ENCODE peak calls at places on chromosomes 13 and 19, in five cellular contexts. Y is H1, W is K562, T is HepG2, A is HCT116. V is an unnamed sample.

GRCh38 chr13:108269601-108270328 is at the start of gene TNFSF13B:
- DNase-seq in W (peak), A (no peak), T (peak), Y (peak), V (peak)

GRCh38 chr13:110307697-110308376 is 753 bp downstream of the COL4A2 start:
- DNase-seq in T (no peak), A (no peak), W (no peak), Y (no peak), V (peak)

GRCh38 chr13:88707652-88708051 is 1036.5 kb downstream of the SLITRK5 start:
- DNase-seq in W (no peak), T (no peak), Y (no peak), A (no peak), V (no peak)

GRCh38 chr13:42762917-42763316 is 18.5 kb upstream of the FAM216B start:
- DNase-seq in A (no peak), T (no peak), Y (no peak), W (no peak), V (peak)

GRCh38 chr13:44299544-44299943 is 74.1 kb upstream of the SERP2 start:
- DNase-seq in W (no peak), A (no peak), T (no peak), Y (no peak), V (no peak)

GRCh38 chr13:40207110-40207478 is 459.3 kb downstream of the FOXO1 start:
- DNase-seq in W (no peak), A (no peak), T (no peak), Y (no peak), V (no peak)

GRCh38 chr13:42392706-42393572 is 121.0 kb downstream of the AKAP11 start:
- DNase-seq in T (no peak), W (no peak), A (no peak), Y (no peak), V (no peak)

GRCh38 chr19:35476149-35476548 is 14.1 kb downstream of the KRTDAP start:
- DNase-seq in W (peak), A (peak), Y (no peak), T (no peak), V (no peak)

GRCh38 chr19:46407891-46408426 is 5.4 kb downstream of the CCDC8 start:
- DNase-seq in A (no peak), Y (no peak), T (no peak), W (no peak), V (no peak)

GRCh38 chr13:52048516-52048915 is 24.0 kb downstream of the UTP14C start:
- DNase-seq in T (no peak), Y (no peak), W (no peak), A (no peak), V (peak)

GRCh38 chr19:33052352-33052972 is 12.2 kb downstream of the RHPN2 start:
- DNase-seq in W (no peak), Y (no peak), A (no peak), T (peak), V (no peak)

GRCh38 chr13:71306821-71307220 is 560.2 kb downstream of the DACH1 start:
- DNase-seq in T (no peak), A (no peak), Y (no peak), W (no peak), V (no peak)

GRCh38 chr13:64877176-64877575 is 2353.0 kb downstream of the PCDH9 start:
- DNase-seq in A (no peak), T (no peak), Y (no peak), W (no peak), V (no peak)

GRCh38 chr13:46339035-46339666 is 47.9 kb downstream of the RUBCNL start:
- DNase-seq in Y (no peak), W (no peak), A (no peak), T (no peak), V (no peak)

GRCh38 chr19:53872762-53873161 is 5.1 kb downstream of the MYADM start:
- DNase-seq in T (no peak), W (no peak), Y (no peak), A (no peak), V (no peak)

GRCh38 chr19:53161123-53161522 is 2.3 kb upstream of the ZNF347 start:
- DNase-seq in A (no peak), Y (no peak), W (peak), T (no peak), V (no peak)

GRCh38 chr13:67395577-67395976 is 165.4 kb upstream of the PCDH9 start:
- DNase-seq in T (no peak), A (no peak), Y (no peak), W (no peak), V (no peak)

GRCh38 chr13:33550885-33551284 is 265.3 kb upstream of the STARD13 start:
- DNase-seq in A (no peak), Y (no peak), W (no peak), T (no peak), V (no peak)

GRCh38 chr19:8357007-8357521 is 6.9 kb upstream of the ANGPTL4 start:
- DNase-seq in W (no peak), A (no peak), T (peak), Y (no peak), V (no peak)

GRCh38 chr19:29397748-29398147 is 128.0 kb upstream of the VSTM2B start:
- DNase-seq in Y (no peak), A (no peak), W (no peak), T (no peak), V (no peak)

GRCh38 chr19:35045667-35046300 is 4.3 kb downstream of the HPN start:
- DNase-seq in A (no peak), T (no peak), Y (no peak), W (peak), V (peak)

GRCh38 chr13:41059466-41059865 is 1.8 kb upstream of the WBP4 start:
- DNase-seq in W (no peak), Y (no peak), A (no peak), T (no peak), V (peak)

GRCh38 chr13:101709952-101710351 is 257.5 kb downstream of the ITGBL1 start:
- DNase-seq in Y (no peak), T (peak), A (no peak), W (no peak), V (no peak)

GRCh38 chr13:114339779-114340534 is 25.7 kb downstream of the CHAMP1 start:
- DNase-seq in Y (no peak), A (peak), T (peak), W (no peak), V (peak)

GRCh38 chr13:45490068-45490467 is 25.3 kb downstream of the COG3 start:
- DNase-seq in W (peak), Y (no peak), T (peak), A (no peak), V (peak)

GRCh38 chr13:106617561-106617960 is 49.6 kb upstream of the ARGLU1 start:
- DNase-seq in T (no peak), Y (peak), A (no peak), W (no peak), V (peak)

GRCh38 chr13:24340608-24340955 is 31.2 kb downstream of the C1QTNF9 start:
- DNase-seq in T (no peak), A (no peak), Y (no peak), W (no peak), V (no peak)

GRCh38 chr13:114257014-114257413 is 22.3 kb downstream of the CDC16 start:
- DNase-seq in Y (no peak), A (no peak), W (no peak), T (no peak), V (no peak)

GRCh38 chr13:21833921-21834320 is 163.0 kb downstream of the FGF9 start:
- DNase-seq in T (no peak), A (no peak), Y (no peak), W (no peak), V (no peak)

DNA sequence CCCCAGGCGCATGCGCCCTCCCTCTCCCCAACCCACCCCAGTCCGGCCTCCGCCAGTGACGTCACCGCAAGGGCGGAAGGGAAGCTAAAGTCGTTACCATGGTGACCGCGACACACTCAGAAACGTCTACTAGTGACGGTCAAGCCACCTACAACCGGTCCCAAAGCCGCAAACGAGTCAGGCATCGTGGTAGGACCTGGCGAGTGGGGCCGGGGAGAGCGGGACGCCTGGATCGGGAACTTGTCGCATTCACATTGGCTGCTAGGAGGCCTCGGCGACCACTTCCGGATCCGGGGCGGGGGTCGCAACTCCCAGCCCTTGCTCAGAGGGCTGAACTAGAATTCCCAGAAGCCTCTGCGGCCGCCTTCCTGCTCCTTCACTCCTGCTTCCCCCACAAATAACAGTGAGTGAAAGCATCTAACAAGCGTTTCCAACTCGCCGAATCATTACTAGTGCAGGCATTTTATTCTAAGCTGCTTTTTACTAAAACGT is at the start of gene ZSCAN5A:
- DNase-seq in T (peak), W (peak), A (peak), Y (peak), V (peak)
- TF ChIP-seq POLR2AphosphoS5 in T (peak), W (peak), A (no peak), Y (peak), V (peak)

DNA sequence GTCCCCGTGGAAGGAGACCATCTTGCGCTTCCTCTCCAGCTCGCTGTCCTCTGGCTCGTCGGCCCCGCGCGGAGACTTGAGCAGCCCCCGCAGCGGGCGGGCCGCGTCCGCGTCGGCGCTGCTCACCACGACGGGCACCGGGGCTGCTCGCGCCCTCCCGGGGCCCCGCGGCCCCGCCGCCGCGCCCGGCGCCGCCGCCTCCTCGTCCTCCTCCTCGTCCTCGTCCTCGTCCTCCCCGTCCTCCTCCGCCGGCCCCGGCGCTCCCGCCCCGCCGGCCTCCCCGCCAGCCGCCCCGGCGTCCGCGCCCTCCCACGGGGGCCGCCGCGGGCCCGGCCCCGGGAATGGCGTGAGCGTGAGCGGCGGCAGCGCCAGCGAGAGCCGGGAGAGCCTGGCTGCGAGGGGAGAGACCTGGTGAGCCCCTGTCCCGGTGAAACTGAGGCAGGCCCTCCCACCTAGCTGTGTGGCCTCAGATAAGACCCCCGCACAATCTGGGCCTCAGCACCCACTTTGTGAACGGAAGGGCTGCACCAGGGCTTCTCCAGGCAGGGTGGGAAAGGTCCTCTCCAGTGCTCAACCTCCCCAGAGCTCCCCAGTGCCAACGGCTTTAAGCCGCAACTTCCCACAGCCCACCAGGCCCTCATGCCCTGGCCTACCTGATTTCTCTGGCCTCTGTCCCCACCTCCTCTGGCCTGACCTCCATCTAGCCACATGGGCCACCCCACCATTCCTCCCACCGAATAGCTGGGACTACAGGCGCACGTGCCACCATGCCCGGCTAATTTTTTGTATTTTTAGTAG is 17.7 kb downstream of the LMTK3 start:
- DNase-seq in T (no peak), A (no peak), W (no peak), Y (no peak), V (no peak)
- TF ChIP-seq EZH2 in T (no peak), A (no peak), W (no peak), Y (no peak), V (no peak)

GRCh38 chr13:76331948-76332712 is 554.1 kb downstream of the KCTD12 start:
- DNase-seq in W (no peak), T (no peak), Y (no peak), A (no peak), V (peak)
- H3K9ac ChIP-seq in W (no peak), T (no peak), Y (no peak), A (no peak), V (no peak)

DNA sequence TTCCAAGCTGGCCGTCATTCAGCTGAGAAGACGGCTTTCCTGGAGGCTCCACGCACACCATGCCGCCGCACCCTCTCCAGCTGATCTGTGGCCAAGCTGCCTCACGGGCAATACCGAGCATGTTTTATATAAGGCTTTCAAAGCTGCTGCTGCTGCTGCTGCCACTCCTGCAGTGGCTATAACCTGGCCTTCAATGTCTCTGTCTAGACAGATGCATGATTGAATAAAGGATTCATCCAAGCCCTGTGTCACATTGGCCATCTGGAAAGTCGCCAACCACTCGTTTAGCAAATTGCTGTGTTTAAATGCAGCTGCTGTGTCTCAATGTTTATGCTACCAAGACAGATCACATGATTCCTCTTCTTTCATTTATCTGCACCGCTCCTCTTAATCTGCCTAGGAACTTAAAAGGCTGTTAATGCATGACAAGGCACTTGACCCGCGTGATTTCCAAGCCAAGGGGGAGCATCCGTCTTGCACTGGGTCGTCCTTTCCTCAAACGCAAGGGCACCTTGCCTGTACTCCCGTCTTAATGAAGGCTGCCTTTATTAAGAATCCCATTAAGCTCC is 114.3 kb downstream of the TEX26 start:
- DNase-seq in Y (no peak), A (no peak), T (no peak), W (no peak), V (no peak)
- TF ChIP-seq POLR2AphosphoS5 in Y (no peak), A (no peak), T (no peak), W (no peak), V (no peak)

DNA sequence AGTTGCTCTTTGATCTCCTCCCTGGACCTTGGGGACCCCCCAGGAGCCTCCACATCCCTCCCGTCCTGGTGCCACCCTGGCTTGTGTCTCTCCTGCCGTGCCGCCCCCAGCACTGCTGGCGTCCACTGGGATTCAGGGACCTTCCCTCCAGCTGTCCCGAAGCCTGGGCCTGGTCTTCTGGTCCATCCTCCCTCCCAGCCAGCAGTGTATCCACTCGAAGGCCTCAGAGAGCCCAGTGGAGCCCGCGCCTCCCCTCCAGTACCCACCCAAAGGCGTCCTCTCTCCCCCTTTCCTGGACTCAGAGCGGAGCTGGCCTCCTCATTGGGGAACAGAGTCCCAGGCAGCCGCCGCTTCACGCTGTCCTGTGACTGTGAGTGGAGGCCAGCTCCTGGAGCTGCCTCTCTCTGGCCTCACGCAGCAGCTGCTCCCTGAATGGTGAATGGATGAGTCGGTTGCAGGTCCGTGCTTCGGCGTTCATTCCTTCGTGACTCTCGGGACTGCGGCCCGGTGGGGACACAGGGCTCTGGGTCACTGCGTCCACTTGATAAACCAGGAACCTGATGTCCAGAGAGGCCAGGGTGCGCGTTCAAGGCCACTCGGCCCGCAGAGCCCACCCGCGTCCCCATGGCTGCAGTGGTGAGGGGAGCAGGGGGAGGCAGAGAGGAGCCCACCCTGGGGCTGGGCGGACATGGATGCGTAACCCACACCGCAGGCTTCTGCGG is 12.0 kb downstream of the ONECUT3 start:
- DNase-seq in W (no peak), A (no peak), T (no peak), Y (no peak), V (no peak)
- TF ChIP-seq EZH2 in W (no peak), A (no peak), T (peak), Y (peak), V (peak)

GRCh38 chr19:13025819-13026477 is 30.7 kb downstream of the NFIX start:
- DNase-seq in T (no peak), Y (no peak), W (no peak), A (no peak), V (peak)
- H3K9ac ChIP-seq in T (peak), Y (no peak), W (no peak), A (no peak), V (peak)

GRCh38 chr19:56106397-56106849 is 14.7 kb downstream of the ZNF787 start:
- DNase-seq in A (no peak), T (no peak), W (no peak), Y (no peak), V (no peak)

GRCh38 chr19:56104423-56104822 is 16.7 kb downstream of the ZNF787 start:
- DNase-seq in A (no peak), Y (no peak), T (no peak), W (no peak), V (no peak)

GRCh38 chr19:56103027-56103614 is 18.0 kb downstream of the ZNF787 start:
- DNase-seq in Y (no peak), A (no peak), T (no peak), W (no peak), V (no peak)

GRCh38 chr19:56106993-56107392 is 14.1 kb downstream of the ZNF787 start:
- DNase-seq in T (no peak), A (no peak), Y (no peak), W (no peak), V (no peak)

DNA sequence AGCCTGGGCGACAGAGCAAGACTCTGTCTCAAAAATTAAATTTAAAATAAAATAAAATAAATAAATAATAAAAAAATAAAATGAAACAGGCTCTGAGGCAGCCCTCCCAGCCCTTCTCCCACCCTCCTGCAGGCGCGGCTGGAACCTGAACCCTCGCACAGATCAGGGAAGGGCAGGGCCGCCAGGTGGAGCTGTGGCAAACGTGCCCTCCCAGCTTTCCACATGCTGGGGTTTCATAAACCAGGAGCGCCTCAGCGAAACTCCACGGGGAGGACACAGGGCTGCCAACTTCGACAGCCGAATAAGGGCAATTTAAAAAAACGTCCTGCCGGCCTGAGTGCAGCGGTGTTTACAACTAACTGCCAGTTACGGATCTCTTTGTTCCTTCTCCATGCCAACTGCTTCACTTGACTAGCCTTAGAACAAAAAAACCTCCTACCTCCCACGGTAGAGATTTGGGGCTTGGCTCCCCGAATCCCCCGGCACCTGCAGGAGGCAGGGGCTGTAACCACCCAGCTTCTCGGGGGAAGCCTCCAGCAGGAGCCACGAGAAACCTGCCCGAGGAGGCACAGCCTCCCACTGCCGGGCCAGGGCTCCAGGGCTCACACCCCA is 15.9 kb downstream of the ZNF787 start:
- DNase-seq in A (peak), Y (peak), T (peak), W (no peak), V (peak)
- TF ChIP-seq POLR2AphosphoS5 in A (no peak), Y (no peak), T (no peak), W (no peak), V (no peak)

DNA sequence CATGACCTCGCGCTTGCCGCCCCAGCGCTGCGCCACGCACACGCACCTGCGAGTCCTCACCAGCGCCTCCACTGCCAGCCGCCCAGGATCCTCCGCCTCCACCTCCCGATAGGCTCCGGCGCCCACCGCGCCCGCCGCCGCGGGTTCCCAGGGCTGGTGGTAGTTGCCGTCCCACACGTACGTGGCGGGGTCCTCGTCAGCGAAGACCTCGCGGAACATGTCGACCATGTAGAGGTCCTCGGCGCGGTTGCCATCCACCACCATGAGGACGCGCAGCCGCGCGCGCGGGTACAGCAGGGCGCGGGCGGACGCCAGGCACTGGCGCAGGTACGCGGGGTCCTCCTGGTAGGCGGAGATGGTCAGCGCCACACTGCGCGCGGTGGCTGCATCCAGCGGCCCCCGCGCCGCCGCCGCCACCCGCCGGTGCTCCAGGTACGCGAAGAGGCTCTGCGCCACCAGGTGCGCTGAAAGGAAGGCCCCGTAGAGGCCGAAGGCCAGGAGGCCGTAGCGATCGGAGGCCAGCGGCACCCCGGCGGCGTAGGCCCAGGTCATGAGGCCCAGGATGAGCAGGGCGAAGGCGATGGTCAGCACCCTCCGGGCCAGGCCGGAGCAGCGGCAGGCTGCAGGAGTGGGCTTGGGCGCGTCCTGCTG is 4.4 kb downstream of the HAS1 start:
- DNase-seq in T (no peak), A (no peak), Y (no peak), W (no peak), V (no peak)
- TF ChIP-seq EZH2 in T (no peak), A (no peak), Y (peak), W (no peak), V (peak)

GRCh38 chr13:20149762-20150161 is 11.1 kb downstream of the GJA3 start:
- DNase-seq in Y (no peak), A (no peak), T (no peak), W (no peak), V (no peak)
- H3K9ac ChIP-seq in Y (no peak), A (no peak), T (no peak), W (no peak), V (no peak)